ENCODE peak calls at places on chromosomes 1 and 21, in ten cellular contexts. O is CD8-positive, alpha-beta memory T cell; L is DND-41; B is NCI-H748 treated with DMSO at 0.1 percent for 48 hours; G is T-helper 1 cell; Z is HL-60; M is progenitor cell of endocrine pancreas; Y is endodermal cell; I is NCI-H1436; J is aorta. D is an unnamed sample.

GRCh38 chr1:59026472-59026948 is 242.7 kb upstream of the JUN start:
- DNase-seq in Y (no peak), L (no peak), J (no peak), Z (no peak), M (no peak), O (no peak), G (no peak), B (no peak), I (no peak), D (no peak)

GRCh38 chr1:226349801-226350503 is 41.0 kb upstream of the LIN9 start:
- DNase-seq in M (no peak), J (no peak), L (no peak), Y (no peak), G (no peak), O (no peak), Z (peak), B (no peak), I (no peak), D (no peak)

GRCh38 chr1:29626066-29626465 is 389.7 kb downstream of the PTPRU start:
- DNase-seq in I (no peak), O (no peak), G (no peak), J (no peak), Y (peak), Z (no peak), B (no peak), M (peak), L (no peak), D (no peak)

GRCh38 chr1:23524716-23525401 is 6.2 kb downstream of the E2F2 start:
- DNase-seq in B (peak), L (peak), M (no peak), I (peak), J (no peak), Y (no peak), O (peak), G (peak), Z (peak), D (peak)

GRCh38 chr1:155499953-155500621 is 62.5 kb downstream of the ASH1L start:
- DNase-seq in Z (peak), L (no peak), M (no peak), I (peak), O (no peak), Y (no peak), J (no peak), G (no peak), B (peak), D (peak)

GRCh38 chr1:93779540-93780121 is 98.0 kb upstream of the BCAR3 start:
- DNase-seq in G (no peak), O (no peak), Y (peak), I (peak), Z (no peak), L (no peak), J (no peak), B (no peak), M (no peak), D (no peak)

GRCh38 chr1:32221581-32221979 is 573 bp downstream of the TMEM234 start:
- DNase-seq in J (no peak), G (no peak), B (no peak), Y (no peak), Z (no peak), L (no peak), O (no peak), M (no peak), I (no peak), D (no peak)

GRCh38 chr1:11384170-11384554 is 94.8 kb upstream of the DISP3 start:
- DNase-seq in I (no peak), Y (no peak), M (no peak), L (no peak), O (no peak), G (no peak), Z (no peak), J (no peak), B (no peak), D (no peak)

GRCh38 chr21:39141502-39141901 is 41.7 kb downstream of the PSMG1 start:
- DNase-seq in G (no peak), J (no peak), M (no peak), I (no peak), L (no peak), Y (no peak), O (no peak), Z (no peak), B (peak), D (no peak)

GRCh38 chr1:207021139-207021861 is 11.3 kb downstream of the C1orf116 start:
- DNase-seq in I (no peak), O (no peak), M (no peak), Z (no peak), B (no peak), Y (no peak), J (no peak), G (no peak), L (no peak), D (no peak)

GRCh38 chr1:225670356-225670755 is 17.4 kb upstream of the ENAH start:
- DNase-seq in L (no peak), J (no peak), O (no peak), Z (no peak), M (no peak), I (no peak), Y (no peak), G (no peak), B (no peak), D (no peak)

GRCh38 chr1:241612533-241613505 is 27.4 kb downstream of the CHML start:
- DNase-seq in O (no peak), M (no peak), L (no peak), B (no peak), G (no peak), I (no peak), Z (no peak), Y (no peak), J (no peak), D (no peak)

GRCh38 chr1:68216088-68216487 is 16.2 kb downstream of the WLS start:
- DNase-seq in J (no peak), G (no peak), L (no peak), Y (no peak), O (no peak), Z (no peak), B (no peak), M (no peak), I (no peak), D (no peak)

GRCh38 chr1:55235722-55236121 is 20.6 kb upstream of the USP24 start:
- DNase-seq in J (no peak), L (no peak), B (no peak), Z (no peak), Y (no peak), I (no peak), O (no peak), M (no peak), G (no peak), D (no peak)

GRCh38 chr1:183753464-183753891 is 51.4 kb upstream of the RGL1 start:
- DNase-seq in L (no peak), J (no peak), B (no peak), G (no peak), M (no peak), Z (no peak), Y (no peak), I (no peak), O (no peak), D (no peak)